ENCODE peak calls at places on chromosomes 3 and 15, in five cellular contexts. U is T-helper 1 cell, V is EH, T is DMS 273 treated with DMSO at 0.1 percent for 48 hours, H is AG10803. Y is an unnamed sample.

GRCh38 chr3:47404955-47405790 is 24.4 kb downstream of the PTPN23 start:
- DNase-seq in U (no peak), V (peak), T (no peak), H (peak), Y (no peak)

GRCh38 chr15:61857169-61857829 is 202.9 kb downstream of the VPS13C start:
- DNase-seq in U (no peak), V (no peak), T (no peak), H (no peak), Y (no peak)

GRCh38 chr15:38070778-38071177 is 136.3 kb downstream of the TMCO5A start:
- DNase-seq in U (no peak), V (no peak), T (no peak), H (no peak), Y (no peak)

GRCh38 chr3:52047295-52047960 is 8.9 kb downstream of the DUSP7 start:
- DNase-seq in U (no peak), V (peak), T (no peak), H (no peak), Y (peak)

GRCh38 chr15:78842519-78842918 is 30.2 kb upstream of the MORF4L1 start:
- DNase-seq in U (no peak), V (no peak), T (no peak), H (no peak), Y (no peak)

GRCh38 chr3:153350420-153350819 is 188.4 kb downstream of the RAP2B start:
- DNase-seq in U (no peak), V (peak), T (no peak), H (peak), Y (peak)

GRCh38 chr3:161415506-161416231 is 44.4 kb upstream of the SPTSSB start:
- DNase-seq in U (no peak), V (peak), T (peak), H (peak), Y (peak)

GRCh38 chr3:190265795-190266194 is 56.5 kb downstream of the CLDN1 start:
- DNase-seq in U (no peak), V (peak), T (no peak), H (peak), Y (peak)

GRCh38 chr15:98794211-98794610 is 145.9 kb downstream of the IGF1R start:
- DNase-seq in U (no peak), V (no peak), T (no peak), H (no peak), Y (no peak)

GRCh38 chr15:71697236-71697635 is 113.1 kb upstream of the NR2E3 start:
- DNase-seq in U (no peak), V (no peak), T (no peak), H (no peak), Y (no peak)